ENCODE peak calls at places on chromosomes 3 and 15, in six cellular contexts. T is K562, R is HepG2, N is A549, A is HL-60, E is HCT116. M is an unnamed sample.

GRCh38 chr3:34106879-34107278 is 308.4 kb downstream of the PDCD6IP start:
- DNase-seq in T (peak; percentile 46), R (no peak), N (peak; percentile 27), A (peak; percentile 39), E (peak; percentile 2), M (peak; percentile 80)

GRCh38 chr3:26114851-26115250 is 325.0 kb downstream of the OXSM start:
- DNase-seq in T (no peak), R (no peak), N (no peak), A (no peak), E (no peak), M (no peak)

GRCh38 chr15:75749820-75750219 is 37.2 kb upstream of the CSPG4 start:
- DNase-seq in T (no peak), R (no peak), N (no peak), A (no peak), E (no peak), M (no peak)

GRCh38 chr3:129276385-129276784 is 2.3 kb upstream of the HMCES start:
- DNase-seq in T (no peak), R (no peak), N (no peak), A (no peak), E (no peak), M (no peak)

GRCh38 chr3:126317029-126317996 is 39.9 kb downstream of the KLF15 start:
- DNase-seq in T (no peak), R (no peak), N (no peak), A (no peak), E (no peak), M (no peak)

GRCh38 chr15:77500986-77501385 is 80.3 kb downstream of the HMG20A start:
- DNase-seq in T (no peak), R (no peak), N (peak; percentile 21), A (no peak), E (no peak), M (no peak)

GRCh38 chr3:127542441-127542952 is 48.0 kb downstream of the TPRA1 start:
- DNase-seq in T (no peak), R (peak; percentile 25), N (no peak), A (no peak), E (no peak), M (no peak)

GRCh38 chr3:99468918-99469317 is 169.5 kb upstream of the COL8A1 start:
- DNase-seq in T (no peak), R (no peak), N (no peak), A (no peak), E (no peak), M (no peak)

GRCh38 chr3:71831599-71831998 is 46.7 kb upstream of the PROK2 start:
- DNase-seq in T (no peak), R (no peak), N (no peak), A (no peak), E (no peak), M (no peak)

GRCh38 chr3:35549690-35550089 is 89.6 kb upstream of the ARPP21 start:
- DNase-seq in T (no peak), R (no peak), N (no peak), A (no peak), E (no peak), M (no peak)

GRCh38 chr15:76904461-76905012 is 603 bp downstream of the SCAPER start:
- DNase-seq in T (peak; percentile 23), R (peak; percentile 28), N (peak; percentile 49), A (no peak), E (no peak), M (peak; percentile 76)

GRCh38 chr3:50388021-50388719 is 28.8 kb upstream of the TMEM115 start:
- DNase-seq in T (peak; percentile 37), R (no peak), N (no peak), A (peak; percentile 8), E (no peak), M (peak; percentile 64)
- TF ChIP-seq CTCF in T (peak; percentile 42), R (peak; percentile 73), N (no peak), A (peak; percentile 14), E (peak; percentile 51), M (peak; percentile 53)

DNA sequence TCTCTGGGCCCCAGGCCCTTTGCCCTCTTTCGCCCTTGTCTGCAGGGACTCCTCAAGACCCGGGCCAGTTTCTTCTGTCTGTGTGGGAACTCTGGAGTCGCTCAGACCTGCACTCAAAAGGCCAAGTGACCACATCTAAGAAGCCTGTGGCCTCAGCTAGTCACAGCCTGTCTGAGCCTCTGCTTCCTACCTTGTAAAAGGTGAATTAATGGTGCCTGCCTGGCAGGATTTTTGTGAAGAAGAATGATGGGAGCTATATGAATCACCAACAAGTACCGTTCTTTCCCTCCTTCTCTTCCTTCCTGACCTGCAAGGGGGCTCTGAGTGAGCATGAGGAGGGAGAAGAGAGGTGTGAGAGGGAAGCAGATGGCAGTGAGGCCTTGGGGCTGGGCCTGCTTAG is 7.5 kb downstream of the PLIN1 start:
- DNase-seq in T (no peak), R (no peak), N (no peak), A (no peak), E (no peak), M (no peak)
- TF ChIP-seq REST in T (no peak), R (no peak), N (no peak), A (no peak), E (no peak), M (no peak)

GRCh38 chr3:149527531-149528343 is 53.2 kb downstream of the TM4SF4 start:
- DNase-seq in T (no peak), R (no peak), N (peak; percentile 75), A (no peak), E (no peak), M (no peak)
- TF ChIP-seq CTCF in T (no peak), R (peak; percentile 19), N (peak; percentile 51), A (no peak), E (no peak), M (peak; percentile 63)

GRCh38 chr3:13842226-13842625 is 37.6 kb downstream of the WNT7A start:
- DNase-seq in T (no peak), R (no peak), N (no peak), A (no peak), E (no peak), M (no peak)
- TF ChIP-seq REST in T (no peak), R (no peak), N (no peak), A (no peak), E (no peak), M (no peak)

GRCh38 chr15:89674526-89674925 is 4.6 kb downstream of the PLIN1 start:
- DNase-seq in T (no peak), R (peak; percentile 93), N (no peak), A (no peak), E (no peak), M (no peak)
- TF ChIP-seq CTCF in T (peak; percentile 41), R (peak; percentile 73), N (no peak), A (no peak), E (no peak), M (no peak)

GRCh38 chr3:48548731-48549705 is 7.6 kb downstream of the PFKFB4 start:
- DNase-seq in T (peak; percentile 65), R (peak; percentile 67), N (peak; percentile 69), A (peak; percentile 89), E (peak; percentile 54), M (peak; percentile 90)
- TF ChIP-seq REST in T (no peak), R (no peak), N (no peak), A (no peak), E (no peak), M (no peak)

DNA sequence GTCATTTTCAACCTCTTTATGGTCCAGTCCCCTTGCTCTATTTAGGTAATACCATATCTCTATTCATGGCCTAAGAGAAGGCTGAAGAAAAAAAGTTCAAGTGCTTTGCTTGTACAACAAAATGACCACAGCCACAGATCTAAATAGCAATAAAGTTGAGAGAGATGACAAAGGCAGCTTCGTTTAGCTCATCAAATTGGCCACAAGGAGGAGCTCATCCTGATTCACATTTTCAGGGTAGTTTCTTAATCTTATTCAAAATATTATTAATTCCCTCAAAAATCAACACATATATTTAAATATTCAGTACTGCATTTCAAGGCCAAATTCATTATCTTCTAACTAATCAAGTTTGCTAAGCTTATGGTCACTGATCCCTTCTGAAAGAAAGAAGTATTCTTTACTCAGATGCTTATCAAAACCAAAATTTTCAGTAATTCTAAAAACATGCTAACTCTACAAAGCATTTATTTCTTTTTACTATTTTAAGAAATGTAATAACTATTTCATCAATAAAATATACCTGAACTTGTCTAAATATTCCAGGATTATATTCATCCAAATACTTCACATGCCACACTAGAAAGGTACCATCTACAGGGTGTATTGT is 85.5 kb downstream of the DMXL2 start:
- DNase-seq in T (peak; percentile 21), R (peak; percentile 3), N (peak; percentile 40), A (no peak), E (peak; percentile 10), M (peak; percentile 36)
- TF ChIP-seq CTCF in T (peak; percentile 64), R (peak; percentile 47), N (peak; percentile 74), A (peak; percentile 51), E (peak; percentile 75), M (peak; percentile 62)

DNA sequence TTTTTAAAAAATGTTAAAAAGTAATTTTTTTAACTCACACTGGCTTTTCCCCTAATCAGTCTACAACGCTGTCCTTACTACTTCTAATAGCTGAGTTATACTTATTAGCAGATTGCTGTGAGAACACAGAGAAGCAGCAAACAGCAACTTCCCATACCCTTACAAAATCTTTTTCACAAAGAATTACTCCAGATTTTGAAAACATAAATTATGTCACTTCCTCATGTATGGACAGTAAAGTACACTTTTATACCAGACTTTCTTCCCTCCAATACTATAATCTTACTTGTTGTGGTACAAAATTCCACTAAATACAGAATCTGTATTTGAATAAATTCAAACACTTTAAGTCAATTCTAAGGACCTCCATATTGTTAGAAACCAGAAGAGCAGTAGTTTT is 2.1 kb downstream of the PHC3 start:
- DNase-seq in T (no peak), R (no peak), N (no peak), A (no peak), E (no peak), M (no peak)
- TF ChIP-seq REST in T (no peak), R (no peak), N (no peak), A (no peak), E (no peak), M (no peak)